ENCODE peak calls at places on chromosomes 4 and X, in six cellular contexts. One of them, this sample, is unnamed.

GRCh38 chrX:150155396-150156048 is 207.6 kb upstream of the MAMLD1 start:
- DNase-seq in left lung: no peak
- DNase-seq in CD4-positive, alpha-beta memory T cell: no peak
- DNase-seq in Peyer's patch: peak
- DNase-seq in uterus: no peak
- DNase-seq in AG04450: peak
- DNase-seq in this sample: no peak

GRCh38 chr4:16116493-16116990 is 32.7 kb upstream of the PROM1 start:
- DNase-seq in CD4-positive, alpha-beta memory T cell: no peak
- DNase-seq in left lung: no peak
- DNase-seq in uterus: no peak
- DNase-seq in Peyer's patch: no peak
- DNase-seq in AG04450: no peak
- DNase-seq in this sample: no peak

GRCh38 chr4:15336410-15337184 is 91.2 kb upstream of the C1QTNF7 start:
- DNase-seq in CD4-positive, alpha-beta memory T cell: no peak
- DNase-seq in AG04450: peak
- DNase-seq in left lung: no peak
- DNase-seq in uterus: no peak
- DNase-seq in Peyer's patch: peak
- DNase-seq in this sample: no peak

GRCh38 chr4:134027931-134028330 is 173.7 kb downstream of the PABPC4L start:
- DNase-seq in uterus: no peak
- DNase-seq in left lung: no peak
- DNase-seq in AG04450: peak
- DNase-seq in Peyer's patch: no peak
- DNase-seq in CD4-positive, alpha-beta memory T cell: no peak
- DNase-seq in this sample: no peak

GRCh38 chr4:170529760-170530440 is 440.1 kb upstream of the AADAT start:
- DNase-seq in AG04450: no peak
- DNase-seq in Peyer's patch: no peak
- DNase-seq in uterus: no peak
- DNase-seq in left lung: no peak
- DNase-seq in CD4-positive, alpha-beta memory T cell: no peak
- DNase-seq in this sample: no peak

GRCh38 chr4:122475233-122475632 is 18.7 kb upstream of the IL2 start:
- DNase-seq in uterus: no peak
- DNase-seq in CD4-positive, alpha-beta memory T cell: no peak
- DNase-seq in AG04450: no peak
- DNase-seq in left lung: no peak
- DNase-seq in Peyer's patch: no peak
- DNase-seq in this sample: no peak

GRCh38 chrX:11541510-11541909 is 124.2 kb downstream of the ARHGAP6 start:
- DNase-seq in AG04450: no peak
- DNase-seq in CD4-positive, alpha-beta memory T cell: no peak
- DNase-seq in left lung: no peak
- DNase-seq in uterus: no peak
- DNase-seq in Peyer's patch: no peak
- DNase-seq in this sample: no peak

GRCh38 chrX:80792205-80792604 is 17.5 kb downstream of the BRWD3 start:
- DNase-seq in AG04450: no peak
- DNase-seq in uterus: no peak
- DNase-seq in Peyer's patch: no peak
- DNase-seq in left lung: no peak
- DNase-seq in CD4-positive, alpha-beta memory T cell: no peak
- DNase-seq in this sample: no peak

GRCh38 chrX:10280061-10280460 is 123.3 kb downstream of the CLCN4 start:
- DNase-seq in uterus: no peak
- DNase-seq in left lung: no peak
- DNase-seq in Peyer's patch: no peak
- DNase-seq in CD4-positive, alpha-beta memory T cell: no peak
- DNase-seq in AG04450: no peak
- DNase-seq in this sample: no peak

GRCh38 chr4:7511509-7511908 is 76.8 kb upstream of the PSAPL1 start:
- DNase-seq in AG04450: no peak
- DNase-seq in left lung: no peak
- DNase-seq in uterus: no peak
- DNase-seq in Peyer's patch: no peak
- DNase-seq in CD4-positive, alpha-beta memory T cell: no peak
- DNase-seq in this sample: no peak
- H3K27ac ChIP-seq in AG04450: no peak
- H3K27ac ChIP-seq in left lung: no peak
- H3K27ac ChIP-seq in uterus: no peak
- H3K27ac ChIP-seq in Peyer's patch: no peak
- H3K27ac ChIP-seq in CD4-positive, alpha-beta memory T cell: no peak
- H3K27ac ChIP-seq in this sample: no peak

GRCh38 chr4:76234679-76235044 is 16.9 kb upstream of the FAM47E start:
- DNase-seq in uterus: no peak
- DNase-seq in left lung: no peak
- DNase-seq in Peyer's patch: no peak
- DNase-seq in AG04450: no peak
- DNase-seq in CD4-positive, alpha-beta memory T cell: no peak
- DNase-seq in this sample: no peak
- H3K27ac ChIP-seq in uterus: no peak
- H3K27ac ChIP-seq in left lung: no peak
- H3K27ac ChIP-seq in Peyer's patch: no peak
- H3K27ac ChIP-seq in AG04450: no peak
- H3K27ac ChIP-seq in CD4-positive, alpha-beta memory T cell: no peak
- H3K27ac ChIP-seq in this sample: no peak

GRCh38 chr4:120865985-120866384 is 56.5 kb downstream of the PRDM5 start:
- DNase-seq in left lung: no peak
- DNase-seq in AG04450: no peak
- DNase-seq in Peyer's patch: no peak
- DNase-seq in uterus: no peak
- DNase-seq in CD4-positive, alpha-beta memory T cell: no peak
- DNase-seq in this sample: no peak
- H3K27ac ChIP-seq in left lung: no peak
- H3K27ac ChIP-seq in AG04450: no peak
- H3K27ac ChIP-seq in Peyer's patch: no peak
- H3K27ac ChIP-seq in uterus: no peak
- H3K27ac ChIP-seq in CD4-positive, alpha-beta memory T cell: no peak
- H3K27ac ChIP-seq in this sample: no peak

GRCh38 chr4:82721819-82722423 is 76.7 kb downstream of the SCD5 start:
- DNase-seq in AG04450: no peak
- DNase-seq in left lung: no peak
- DNase-seq in Peyer's patch: peak
- DNase-seq in uterus: no peak
- DNase-seq in CD4-positive, alpha-beta memory T cell: no peak
- DNase-seq in this sample: no peak

GRCh38 chr4:82715731-82716617 is 82.6 kb downstream of the SCD5 start:
- DNase-seq in AG04450: no peak
- DNase-seq in left lung: no peak
- DNase-seq in CD4-positive, alpha-beta memory T cell: no peak
- DNase-seq in Peyer's patch: no peak
- DNase-seq in uterus: no peak
- DNase-seq in this sample: no peak

GRCh38 chr4:82713856-82714255 is 84.7 kb downstream of the SCD5 start:
- DNase-seq in AG04450: no peak
- DNase-seq in uterus: no peak
- DNase-seq in left lung: no peak
- DNase-seq in Peyer's patch: no peak
- DNase-seq in CD4-positive, alpha-beta memory T cell: no peak
- DNase-seq in this sample: no peak

DNA sequence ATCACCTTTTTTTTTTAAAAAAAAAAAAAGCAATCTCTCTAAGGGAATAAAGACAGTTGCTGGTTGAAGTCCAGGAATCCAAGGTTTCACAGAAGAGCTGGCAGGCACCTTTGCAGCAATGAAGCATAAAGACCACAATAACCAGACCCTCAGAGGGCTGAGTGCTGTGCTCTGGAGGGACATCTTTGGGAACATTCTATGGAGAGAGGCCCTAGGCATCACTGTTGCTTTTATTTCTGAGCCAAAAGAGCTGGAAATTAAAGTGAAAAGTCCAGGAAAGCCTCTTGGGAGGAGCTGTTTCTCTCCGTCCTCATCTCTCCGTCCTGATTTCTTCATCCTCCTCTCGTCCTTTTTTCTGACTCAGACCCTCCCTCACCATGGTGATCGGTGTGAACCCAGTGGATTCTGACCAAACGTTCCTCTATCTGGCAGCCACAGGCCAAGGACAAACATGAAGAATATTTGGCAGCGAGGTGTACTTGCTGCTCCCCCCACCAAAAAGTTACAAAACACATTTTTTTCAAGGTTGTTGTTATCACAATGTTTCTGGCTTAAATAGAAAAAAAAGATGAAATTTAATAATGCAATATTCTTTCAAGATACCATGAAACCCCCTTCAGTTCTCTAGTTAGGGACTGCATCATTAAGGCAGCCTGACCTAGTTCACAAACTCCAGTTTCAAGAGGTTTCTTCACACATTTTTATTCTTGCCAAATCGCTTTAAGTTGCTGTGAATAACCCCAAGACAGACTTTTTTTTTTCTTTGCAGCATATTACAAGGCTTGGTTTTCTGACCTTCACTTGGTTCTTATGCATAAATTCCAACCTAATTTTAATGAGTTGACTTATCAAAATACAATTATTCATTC is 80.3 kb downstream of the SCD5 start:
- DNase-seq in uterus: peak
- DNase-seq in CD4-positive, alpha-beta memory T cell: no peak
- DNase-seq in left lung: no peak
- DNase-seq in Peyer's patch: peak
- DNase-seq in AG04450: no peak
- DNase-seq in this sample: no peak
- H3K27ac ChIP-seq in uterus: no peak
- H3K27ac ChIP-seq in CD4-positive, alpha-beta memory T cell: no peak
- H3K27ac ChIP-seq in left lung: no peak
- H3K27ac ChIP-seq in Peyer's patch: no peak
- H3K27ac ChIP-seq in AG04450: no peak
- H3K27ac ChIP-seq in this sample: peak

GRCh38 chr4:87542734-87543312 is 13.6 kb upstream of the SPARCL1 start:
- DNase-seq in CD4-positive, alpha-beta memory T cell: no peak
- DNase-seq in left lung: no peak
- DNase-seq in AG04450: no peak
- DNase-seq in uterus: no peak
- DNase-seq in Peyer's patch: no peak
- DNase-seq in this sample: no peak
- H3K27ac ChIP-seq in CD4-positive, alpha-beta memory T cell: no peak
- H3K27ac ChIP-seq in left lung: no peak
- H3K27ac ChIP-seq in AG04450: no peak
- H3K27ac ChIP-seq in uterus: peak
- H3K27ac ChIP-seq in Peyer's patch: no peak
- H3K27ac ChIP-seq in this sample: no peak

GRCh38 chr4:40471923-40472322 is 136.8 kb downstream of the CHRNA9 start:
- DNase-seq in uterus: no peak
- DNase-seq in AG04450: no peak
- DNase-seq in CD4-positive, alpha-beta memory T cell: no peak
- DNase-seq in Peyer's patch: no peak
- DNase-seq in left lung: no peak
- DNase-seq in this sample: no peak

GRCh38 chr4:40478215-40478614 is 143.1 kb downstream of the CHRNA9 start:
- DNase-seq in Peyer's patch: no peak
- DNase-seq in uterus: no peak
- DNase-seq in left lung: no peak
- DNase-seq in AG04450: no peak
- DNase-seq in CD4-positive, alpha-beta memory T cell: no peak
- DNase-seq in this sample: no peak

GRCh38 chr4:40479378-40479777 is 144.2 kb downstream of the CHRNA9 start:
- DNase-seq in uterus: no peak
- DNase-seq in CD4-positive, alpha-beta memory T cell: no peak
- DNase-seq in left lung: no peak
- DNase-seq in Peyer's patch: no peak
- DNase-seq in AG04450: no peak
- DNase-seq in this sample: no peak

GRCh38 chr4:40473578-40474388 is 138.7 kb downstream of the CHRNA9 start:
- DNase-seq in AG04450: no peak
- DNase-seq in Peyer's patch: peak
- DNase-seq in left lung: no peak
- DNase-seq in CD4-positive, alpha-beta memory T cell: no peak
- DNase-seq in uterus: no peak
- DNase-seq in this sample: no peak

GRCh38 chr4:40475609-40476008 is 140.5 kb downstream of the CHRNA9 start:
- DNase-seq in AG04450: no peak
- DNase-seq in left lung: no peak
- DNase-seq in uterus: no peak
- DNase-seq in Peyer's patch: peak
- DNase-seq in CD4-positive, alpha-beta memory T cell: no peak
- DNase-seq in this sample: no peak
- H3K27ac ChIP-seq in AG04450: no peak
- H3K27ac ChIP-seq in left lung: no peak
- H3K27ac ChIP-seq in uterus: no peak
- H3K27ac ChIP-seq in Peyer's patch: no peak
- H3K27ac ChIP-seq in CD4-positive, alpha-beta memory T cell: no peak
- H3K27ac ChIP-seq in this sample: no peak

GRCh38 chr4:41613782-41614181 is 75.8 kb downstream of the LIMCH1 start:
- DNase-seq in uterus: no peak
- DNase-seq in Peyer's patch: no peak
- DNase-seq in left lung: no peak
- DNase-seq in AG04450: no peak
- DNase-seq in CD4-positive, alpha-beta memory T cell: no peak
- DNase-seq in this sample: no peak
- H3K27ac ChIP-seq in uterus: no peak
- H3K27ac ChIP-seq in Peyer's patch: no peak
- H3K27ac ChIP-seq in left lung: peak
- H3K27ac ChIP-seq in AG04450: no peak
- H3K27ac ChIP-seq in CD4-positive, alpha-beta memory T cell: no peak
- H3K27ac ChIP-seq in this sample: no peak

DNA sequence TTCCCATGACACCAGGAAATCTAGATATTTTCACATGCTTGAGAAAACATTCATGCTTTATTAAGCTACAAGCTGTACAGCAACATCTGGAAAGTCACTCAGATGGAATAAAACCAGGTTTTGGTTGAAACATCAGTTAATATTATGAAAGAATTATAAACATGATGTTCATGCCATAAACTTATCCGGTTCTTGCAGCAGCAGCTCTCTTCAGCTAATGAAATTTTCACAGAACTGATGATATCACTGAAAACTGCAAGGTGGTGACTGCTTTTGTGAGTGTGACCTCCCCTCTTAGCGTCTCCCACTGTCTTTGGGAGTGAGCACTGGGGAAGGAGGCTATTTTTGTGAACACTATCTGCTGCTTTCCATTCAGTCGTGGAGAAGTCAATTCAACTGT is 56.9 kb downstream of the ARHGAP10 start:
- DNase-seq in uterus: no peak
- DNase-seq in Peyer's patch: no peak
- DNase-seq in left lung: no peak
- DNase-seq in CD4-positive, alpha-beta memory T cell: no peak
- DNase-seq in AG04450: no peak
- DNase-seq in this sample: no peak
- H3K27ac ChIP-seq in uterus: peak
- H3K27ac ChIP-seq in Peyer's patch: no peak
- H3K27ac ChIP-seq in left lung: no peak
- H3K27ac ChIP-seq in CD4-positive, alpha-beta memory T cell: no peak
- H3K27ac ChIP-seq in AG04450: no peak
- H3K27ac ChIP-seq in this sample: no peak